ENCODE peak calls at places on chromosomes 3 and 15, in four cellular contexts. M is nephron progenitor cell, B is mesothelial cell of epicardium, G is transverse colon. L is an unnamed sample.

GRCh38 chr15:41919954-41920538 is 26.2 kb upstream of the SPTBN5 start:
- DNase-seq in M (peak), B (no peak), G (no peak), L (no peak)

GRCh38 chr3:124784686-124785382 is 54.6 kb downstream of the UMPS start:
- DNase-seq in M (no peak), B (no peak), G (no peak), L (no peak)

GRCh38 chr3:127065138-127065427 is 82.2 kb downstream of the PLXNA1 start:
- DNase-seq in M (no peak), B (no peak), G (no peak), L (no peak)

GRCh38 chr3:29850641-29851040 is 569.8 kb downstream of the RBMS3 start:
- DNase-seq in M (no peak), B (no peak), G (no peak), L (no peak)

GRCh38 chr3:78659386-78659987 is 1108.3 kb downstream of the ROBO1 start:
- DNase-seq in M (peak), B (no peak), G (peak), L (peak)

GRCh38 chr3:36124118-36124796 is 256.0 kb upstream of the STAC start:
- DNase-seq in M (peak), B (no peak), G (no peak), L (peak)

GRCh38 chr3:167691366-167691765 is 37.6 kb upstream of the WDR49 start:
- DNase-seq in M (no peak), B (no peak), G (no peak), L (no peak)

GRCh38 chr3:66478923-66479322 is 21.9 kb downstream of the LRIG1 start:
- DNase-seq in M (peak), B (no peak), G (peak), L (no peak)

GRCh38 chr15:68821898-68822380 is 1.2 kb upstream of the ANP32A start:
- DNase-seq in M (no peak), B (no peak), G (no peak), L (no peak)

GRCh38 chr3:195865752-195866151 is 42.6 kb downstream of the TNK2 start:
- DNase-seq in M (no peak), B (no peak), G (no peak), L (no peak)

GRCh38 chr3:115655761-115656282 is 32.5 kb downstream of the GAP43 start:
- DNase-seq in M (no peak), B (no peak), G (no peak), L (no peak)

GRCh38 chr3:84108442-84108971 is 850.3 kb upstream of the CADM2 start:
- DNase-seq in M (no peak), B (no peak), G (no peak), L (no peak)

GRCh38 chr3:171700653-171701052 is 109.6 kb downstream of the PLD1 start:
- DNase-seq in M (no peak), B (no peak), G (no peak), L (no peak)

GRCh38 chr3:30124435-30125390 is 481.7 kb upstream of the TGFBR2 start:
- DNase-seq in M (no peak), B (no peak), G (no peak), L (no peak)

GRCh38 chr15:45254405-45255293 is 2.6 kb downstream of the SLC28A2 start:
- DNase-seq in M (no peak), B (no peak), G (no peak), L (no peak)

GRCh38 chr3:156682491-156682890 is 8.1 kb downstream of the TIPARP start:
- DNase-seq in M (no peak), B (no peak), G (no peak), L (no peak)

GRCh38 chr15:51348688-51349087 is 7.2 kb downstream of the GLDN start:
- DNase-seq in M (no peak), B (no peak), G (no peak), L (no peak)

GRCh38 chr3:35654471-35654870 is 15.1 kb downstream of the ARPP21 start:
- DNase-seq in M (no peak), B (no peak), G (no peak), L (no peak)

GRCh38 chr3:45962033-45962432 is 18.8 kb downstream of the CXCR6 start:
- DNase-seq in M (no peak), B (no peak), G (no peak), L (no peak)

GRCh38 chr3:34807611-34808010 is 831.7 kb upstream of the ARPP21 start:
- DNase-seq in M (no peak), B (no peak), G (no peak), L (no peak)

GRCh38 chr15:73873889-73874511 is 636 bp downstream of the TBC1D21 start:
- DNase-seq in M (peak), B (no peak), G (no peak), L (peak)

GRCh38 chr3:141663993-141664392 is 74.1 kb upstream of the RNF7 start:
- DNase-seq in M (peak), B (no peak), G (no peak), L (no peak)

GRCh38 chr3:107411779-107412178 is 34.5 kb downstream of the CCDC54 start:
- DNase-seq in M (no peak), B (no peak), G (no peak), L (no peak)

GRCh38 chr3:124779751-124780191 is 49.5 kb downstream of the UMPS start:
- DNase-seq in M (no peak), B (no peak), G (no peak), L (no peak)

GRCh38 chr3:196454935-196455334 is 22.7 kb upstream of the UBXN7 start:
- DNase-seq in M (no peak), B (no peak), G (no peak), L (no peak)

GRCh38 chr3:32977842-32978241 is 26.4 kb downstream of the CCR4 start:
- DNase-seq in M (no peak), B (no peak), G (no peak), L (no peak)

DNA sequence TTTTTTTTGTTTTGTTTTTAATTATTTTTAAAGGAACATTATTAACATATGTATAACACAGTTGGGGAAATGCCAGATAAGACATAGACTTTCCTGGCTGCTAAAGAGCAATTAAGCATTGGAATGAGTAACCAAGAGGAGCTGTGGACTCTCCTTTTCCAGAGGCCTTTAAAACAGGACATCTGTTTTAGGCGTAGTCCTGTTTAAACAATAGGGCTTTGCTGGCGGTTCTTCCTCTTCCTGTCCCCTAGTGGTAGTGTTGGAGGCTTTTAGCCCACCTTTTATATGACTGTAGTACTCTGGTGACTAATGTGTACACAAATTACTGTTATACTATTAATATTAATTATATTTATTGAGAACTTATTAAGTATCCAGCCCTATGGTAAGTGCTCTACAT is 81.9 kb downstream of the PPARG start:
- DNase-seq in M (no peak), B (no peak), G (peak), L (no peak)
- TF ChIP-seq CTCF in M (peak), B (no peak), G (peak), L (peak)

GRCh38 chr3:9248232-9249191 is 934 bp downstream of the SRGAP3 start:
- DNase-seq in M (peak), B (no peak), G (peak), L (peak)

GRCh38 chr3:9251055-9251786 is 1.8 kb upstream of the SRGAP3 start:
- DNase-seq in M (no peak), B (no peak), G (no peak), L (no peak)

GRCh38 chr3:9247361-9248231 is 1.9 kb downstream of the SRGAP3 start:
- DNase-seq in M (no peak), B (no peak), G (no peak), L (peak)

GRCh38 chr3:9249273-9250192 is at the start of gene SRGAP3:
- DNase-seq in M (peak), B (peak), G (peak), L (peak)

DNA sequence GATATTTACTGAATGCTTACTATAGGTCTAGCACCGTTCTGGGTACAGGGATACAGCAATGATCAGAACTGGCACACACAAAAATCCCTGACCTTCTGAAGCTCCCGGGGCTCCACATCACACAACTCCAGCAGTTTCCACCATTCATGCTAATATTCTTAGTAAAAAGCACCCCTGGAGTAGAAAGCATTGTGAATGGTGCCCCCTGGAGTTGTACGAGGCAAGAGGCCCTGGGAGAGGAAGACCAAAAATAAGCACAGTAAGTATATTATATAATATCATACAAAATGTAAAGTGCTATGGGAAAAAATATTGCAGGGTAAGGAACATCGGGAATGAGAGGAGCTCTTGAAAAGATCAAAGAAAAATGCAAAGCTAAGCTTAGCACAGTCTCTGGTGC is 790 bp upstream of the SRGAP3 start:
- DNase-seq in M (no peak), B (no peak), G (no peak), L (no peak)
- TF ChIP-seq CTCF in M (peak), B (no peak), G (no peak), L (peak)

GRCh38 chr3:181076558-181076957 is 87.0 kb upstream of the DNAJC19 start:
- DNase-seq in M (no peak), B (no peak), G (no peak), L (no peak)
- TF ChIP-seq CTCF in M (no peak), B (no peak), G (no peak), L (no peak)

DNA sequence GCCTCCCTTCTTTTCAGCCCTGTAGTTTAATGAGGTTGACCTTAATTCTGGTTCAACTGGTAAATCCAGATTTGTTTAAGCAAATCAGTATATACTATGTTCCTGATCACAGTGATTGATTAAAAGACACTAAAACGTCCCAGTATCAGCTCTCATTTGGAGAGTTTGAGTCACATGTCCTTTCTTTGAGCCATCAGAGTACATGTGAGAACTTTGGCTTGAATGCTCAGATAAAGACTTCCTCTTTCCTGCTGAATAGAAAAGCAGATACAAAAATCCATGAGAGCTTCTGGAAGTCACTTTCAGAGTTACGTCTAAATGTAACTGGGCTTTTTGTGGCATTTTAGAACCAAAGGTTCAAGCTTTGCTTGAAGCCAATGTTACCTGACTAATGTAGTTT is 341.8 kb upstream of the SATB1 start:
- DNase-seq in M (no peak), B (no peak), G (no peak), L (no peak)
- TF ChIP-seq CTCF in M (no peak), B (no peak), G (no peak), L (no peak)

DNA sequence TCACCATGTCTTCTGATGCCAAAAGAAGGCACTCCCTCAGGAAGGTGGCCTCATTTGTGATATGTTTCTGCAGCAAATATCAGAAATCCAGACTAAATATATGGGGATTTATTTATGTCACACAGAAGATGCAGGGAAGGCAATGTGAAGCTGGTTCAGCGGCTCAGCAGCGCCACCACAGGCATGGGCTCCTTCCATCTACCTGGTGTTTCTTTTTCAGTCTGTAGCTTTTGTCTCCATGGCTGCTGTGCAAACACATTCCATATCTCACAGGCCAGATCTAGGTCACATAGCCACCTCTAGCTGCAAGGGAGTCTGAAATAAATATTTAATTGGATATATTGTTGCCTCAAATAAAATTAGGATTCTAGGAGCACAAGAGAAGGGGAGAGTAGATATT is 502.1 kb upstream of the IL12A start:
- DNase-seq in M (peak), B (no peak), G (no peak), L (no peak)
- TF ChIP-seq CTCF in M (peak), B (no peak), G (no peak), L (peak)

GRCh38 chr15:62549345-62549970 is 384.4 kb upstream of the C2CD4B start:
- DNase-seq in M (peak), B (no peak), G (peak), L (peak)
- TF ChIP-seq CTCF in M (peak), B (peak), G (peak), L (peak)

GRCh38 chr3:100710355-100711198 is 1.3 kb downstream of the TFG start:
- DNase-seq in M (peak), B (no peak), G (peak), L (peak)
- TF ChIP-seq CTCF in M (peak), B (no peak), G (peak), L (peak)

GRCh38 chr3:51385621-51386091 is 565 bp downstream of the MANF start:
- DNase-seq in M (no peak), B (no peak), G (no peak), L (no peak)
- TF ChIP-seq CTCF in M (no peak), B (no peak), G (no peak), L (no peak)

GRCh38 chr3:120114376-120114775 is 20.1 kb upstream of the GSK3B start:
- DNase-seq in M (no peak), B (no peak), G (no peak), L (no peak)
- TF ChIP-seq CTCF in M (no peak), B (no peak), G (no peak), L (no peak)

GRCh38 chr15:90902656-90902995 is 476 bp upstream of the MAN2A2 start:
- DNase-seq in M (peak), B (no peak), G (no peak), L (no peak)

GRCh38 chr15:90905306-90906180 is 2.4 kb downstream of the MAN2A2 start:
- DNase-seq in M (no peak), B (no peak), G (no peak), L (no peak)

GRCh38 chr15:90902996-90903732 is at the start of gene MAN2A2:
- DNase-seq in M (peak), B (no peak), G (peak), L (peak)

GRCh38 chr15:90904746-90905145 is 1.6 kb downstream of the MAN2A2 start:
- DNase-seq in M (no peak), B (no peak), G (no peak), L (no peak)

DNA sequence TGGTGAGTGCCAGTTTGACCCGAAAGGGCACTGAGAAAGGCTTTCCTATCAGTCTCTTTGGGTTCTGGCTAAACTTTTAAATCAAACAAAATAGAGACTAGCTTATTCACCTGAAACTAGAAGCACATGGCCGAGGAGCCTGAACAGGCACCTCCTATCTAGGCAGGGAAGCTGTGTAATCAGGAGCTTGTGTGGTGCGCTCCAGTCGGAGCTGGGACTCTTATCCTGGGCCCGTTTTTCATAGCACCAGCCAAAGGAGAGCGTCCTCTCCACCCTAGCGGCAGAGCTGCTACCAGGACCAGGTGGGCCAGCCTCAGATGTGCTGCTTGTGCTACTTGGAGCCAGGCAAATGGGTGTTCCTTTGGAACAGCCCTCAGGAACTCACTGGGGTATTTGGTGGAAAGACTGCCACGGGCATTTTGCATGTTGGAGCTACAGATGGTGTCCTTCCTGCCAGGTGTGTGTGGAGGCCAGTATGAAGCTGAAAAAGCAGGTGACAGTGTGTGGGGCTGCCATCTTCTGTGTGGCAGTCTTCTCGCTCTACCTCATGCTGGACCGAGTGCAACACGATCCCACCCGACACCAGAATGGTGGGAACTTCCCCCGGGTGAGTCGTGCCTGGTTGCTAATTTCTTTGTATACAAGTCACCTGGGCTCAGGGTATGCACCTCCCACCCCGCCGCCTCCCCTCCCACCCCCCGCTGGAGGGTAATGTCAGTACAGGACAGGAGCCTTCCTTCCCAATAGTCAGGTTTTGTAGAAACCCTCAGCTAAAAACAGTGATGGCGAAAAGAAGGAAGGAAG is 833 bp downstream of the MAN2A2 start:
- DNase-seq in M (no peak), B (no peak), G (peak), L (no peak)
- TF ChIP-seq CTCF in M (no peak), B (no peak), G (no peak), L (peak)